ENCODE peak calls at places on chromosomes 6 and 20, in four cellular contexts. N is right cardiac atrium, X is ovary, F is GM23338. T is an unnamed sample.

GRCh38 chr20:271069-271468 is 13.5 kb downstream of the DEFB132 start:
- DNase-seq in N (no peak), F (no peak), X (no peak), T (no peak)

GRCh38 chr6:169251371-169251802 is 2.3 kb downstream of the THBS2 start:
- DNase-seq in F (peak; percentile 66), X (no peak), N (peak; percentile 76), T (no peak)

GRCh38 chr6:21144928-21145327 is 448.6 kb upstream of the SOX4 start:
- DNase-seq in X (no peak), N (no peak), F (no peak), T (no peak)

GRCh38 chr6:150934380-150934779 is 68.9 kb downstream of the MTHFD1L start:
- DNase-seq in N (no peak), F (no peak), X (no peak), T (no peak)

GRCh38 chr6:42532038-42532669 is 31.7 kb upstream of the UBR2 start:
- DNase-seq in N (peak; percentile 11), X (peak; percentile 31), F (peak; percentile 80), T (peak; percentile 39)

GRCh38 chr6:118810420-118811027 is 83.4 kb upstream of the ASF1A start:
- DNase-seq in N (no peak), X (no peak), F (peak; percentile 41), T (no peak)

GRCh38 chr20:11791316-11792228 is 126.1 kb upstream of the BTBD3 start:
- DNase-seq in X (no peak), N (no peak), F (peak; percentile 32), T (no peak)

GRCh38 chr6:142737368-142738060 is 207.5 kb downstream of the HIVEP2 start:
- DNase-seq in N (no peak), F (no peak), X (no peak), T (no peak)

GRCh38 chr6:54697423-54697822 is 149.1 kb upstream of the FAM83B start:
- DNase-seq in N (no peak), F (peak; percentile 48), X (no peak), T (no peak)

DNA sequence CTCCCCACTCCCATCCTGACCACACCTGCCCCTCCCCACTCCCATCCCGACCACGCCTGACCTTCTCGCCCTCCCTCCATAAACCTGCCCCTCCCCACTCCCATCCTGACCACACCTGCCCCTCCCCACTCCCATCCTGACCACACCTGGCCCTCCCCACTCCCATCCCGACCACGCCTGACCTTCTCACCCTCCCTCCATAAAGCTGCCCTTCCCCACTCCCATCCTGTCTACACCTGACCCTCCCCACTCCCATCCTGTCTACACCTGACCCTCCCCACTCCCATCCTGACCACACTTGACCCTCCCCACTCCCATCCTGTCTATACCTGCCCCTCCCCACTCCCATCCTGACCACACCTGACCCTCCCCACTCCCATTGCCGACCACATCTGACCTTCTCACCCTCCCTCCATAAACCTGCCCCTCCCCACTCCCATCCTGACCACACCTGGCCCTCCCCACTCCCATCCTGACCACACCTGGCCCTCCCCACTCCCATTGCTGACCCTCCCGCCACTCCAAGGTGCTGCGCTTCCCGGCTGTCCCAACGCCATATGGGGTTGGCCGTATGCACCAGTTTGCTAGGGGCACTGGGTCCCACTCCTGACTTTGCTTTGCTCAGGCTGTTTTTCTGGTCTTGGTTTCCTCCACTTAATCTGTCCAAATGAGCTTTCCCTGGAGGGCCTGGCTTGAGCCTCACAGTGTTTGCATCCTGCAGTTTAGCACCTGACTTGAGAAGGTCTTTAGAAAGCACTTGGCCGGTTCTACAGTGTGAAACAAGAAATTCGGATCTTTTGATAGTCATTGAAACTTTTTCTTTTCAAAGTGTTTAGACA is 2.9 kb downstream of the KIF25 start:
- DNase-seq in F (no peak), X (no peak), N (no peak), T (no peak)
- H3K27me3 ChIP-seq in F (no peaks in the 10 kb centered on the region), X (no peaks in the 10 kb centered on the region), N (no peaks in the 10 kb centered on the region), T (no peaks in the 10 kb centered on the region)

DNA sequence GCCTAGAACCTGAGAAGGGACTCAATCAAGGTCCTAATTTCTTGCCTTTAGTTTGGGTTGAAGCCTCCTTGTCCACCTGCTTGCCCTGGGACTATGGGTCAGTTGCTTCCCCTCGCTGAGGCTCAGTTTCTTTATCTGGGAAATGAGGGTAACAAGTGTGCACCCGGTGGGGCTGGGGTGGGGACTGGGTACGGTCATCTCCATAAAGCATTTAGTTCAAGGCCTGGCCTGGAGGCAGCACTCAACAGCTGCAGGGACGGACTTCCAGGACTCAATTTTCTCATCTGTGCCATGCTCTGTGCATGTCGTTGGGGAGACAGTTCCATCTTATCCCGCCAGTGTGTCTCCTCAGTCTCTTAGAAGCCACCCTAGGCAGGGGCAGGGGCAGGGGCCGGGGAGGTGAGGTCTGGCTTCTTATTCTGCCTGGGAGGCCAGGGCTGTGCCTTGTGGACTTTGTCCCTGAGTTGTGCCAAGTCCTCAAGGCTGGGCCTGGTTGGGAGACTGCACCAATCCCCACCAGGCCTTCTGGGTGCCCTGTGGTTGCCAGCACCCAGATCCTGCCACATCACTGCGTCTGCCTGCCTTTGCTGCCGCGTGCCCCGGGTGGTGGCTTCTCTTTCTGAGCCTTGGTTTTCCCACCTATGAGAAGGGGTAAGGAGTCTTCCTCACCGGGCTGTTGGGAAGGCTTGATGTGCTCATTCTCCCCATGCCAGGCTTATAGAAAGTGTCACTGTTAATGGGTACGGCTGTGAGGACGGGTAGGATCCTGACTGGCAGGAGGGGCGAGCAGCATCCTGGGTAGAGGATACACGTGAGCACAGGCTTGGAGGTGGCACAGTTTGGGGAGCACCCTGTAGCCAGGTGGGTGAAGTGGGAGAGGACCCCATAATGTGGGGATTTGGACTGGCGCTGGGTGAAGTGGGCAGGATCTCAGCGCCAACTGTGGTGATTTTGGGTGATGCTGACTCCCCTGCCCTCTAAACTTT is 8.6 kb downstream of the SRC start:
- DNase-seq in N (peak; percentile 28), F (no peak), X (no peak), T (no peak)
- H3K27me3 ChIP-seq in N (no peaks in the 10 kb centered on the region), F (no peaks in the 10 kb centered on the region), X (no peaks in the 10 kb centered on the region), T (no peaks in the 10 kb centered on the region)

GRCh38 chr20:61877776-61878477 is 187.8 kb downstream of the TAF4 start:
- DNase-seq in F (no peak), X (no peak), N (peak; percentile 37), T (no peak)
- H3K27me3 ChIP-seq in F (no peaks in the 10 kb centered on the region), X (no peaks in the 10 kb centered on the region), N (no peaks in the 10 kb centered on the region), T (no peaks in the 10 kb centered on the region)

DNA sequence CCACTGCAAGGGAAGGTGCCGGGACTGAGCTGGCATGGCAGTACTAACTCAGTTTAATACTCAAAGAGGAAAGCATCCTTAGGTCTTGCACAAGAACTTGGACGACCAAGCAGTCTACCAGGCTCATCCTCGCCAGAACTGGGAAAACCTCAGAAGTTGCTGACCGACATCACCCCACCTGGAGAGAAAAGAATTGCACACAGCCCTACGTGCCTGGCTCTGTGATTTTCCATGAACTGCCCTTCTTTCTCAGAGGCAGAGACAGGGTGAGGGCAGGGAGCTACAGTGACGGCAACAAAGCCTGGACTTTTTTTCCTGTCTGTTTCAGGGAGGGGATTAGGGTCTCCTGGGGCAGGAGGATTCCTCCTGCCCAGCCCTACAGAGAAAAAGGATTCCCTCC is 8.0 kb downstream of the JAG1 start:
- DNase-seq in N (no peak), F (no peak), X (no peak), T (no peak)
- H3K27me3 ChIP-seq in N (no peaks in the 10 kb centered on the region), F (no peaks in the 10 kb centered on the region), X (no peaks in the 10 kb centered on the region), T (no peaks in the 10 kb centered on the region)

DNA sequence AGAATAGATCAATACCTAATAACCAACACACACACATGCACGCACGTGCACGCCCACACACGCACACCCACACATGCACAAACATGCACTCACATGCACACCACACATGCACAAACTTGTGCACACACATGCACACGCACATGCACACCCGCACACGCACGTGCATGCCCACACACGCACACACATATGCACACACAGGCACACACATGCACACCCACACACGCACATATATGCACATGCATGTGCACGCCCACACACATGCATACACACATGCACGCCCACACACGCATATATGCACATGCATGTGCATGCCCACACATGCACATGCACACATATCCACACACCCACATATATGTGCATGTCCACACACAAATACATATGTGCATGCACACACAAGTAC is 26.2 kb upstream of the CHRNA4 start:
- DNase-seq in N (no peak), X (no peak), F (no peak), T (no peak)
- H3K27me3 ChIP-seq in N (no peaks in the 10 kb centered on the region), X (no peaks in the 10 kb centered on the region), F (no peaks in the 10 kb centered on the region), T (peaks cover 3% of the 10 kb centered on the region)

GRCh38 chr20:33234050-33234449 is 1.7 kb upstream of the BPIFA1 start:
- DNase-seq in X (no peak), N (no peak), F (no peak), T (no peak)
- H3K27me3 ChIP-seq in X (no peaks in the 10 kb centered on the region), N (no peaks in the 10 kb centered on the region), F (no peaks in the 10 kb centered on the region), T (no peaks in the 10 kb centered on the region)

GRCh38 chr6:88165877-88166492 is at the start of gene CNR1:
- DNase-seq in N (peak; percentile 81), X (no peak), F (peak; percentile 75), T (peak; percentile 32)
- H3K27me3 ChIP-seq in N (no peaks in the 10 kb centered on the region), X (peaks cover 5% of the 10 kb centered on the region), F (peaks cover 45% of the 10 kb centered on the region), T (peaks cover 11% of the 10 kb centered on the region)

GRCh38 chr20:51864967-51865366 is 62.6 kb upstream of the SALL4 start:
- DNase-seq in N (no peak), F (peak; percentile 26), X (no peak), T (no peak)

GRCh38 chr20:51862796-51863195 is 60.5 kb upstream of the SALL4 start:
- DNase-seq in N (no peak), F (no peak), X (no peak), T (no peak)

GRCh38 chr20:51860015-51860882 is 57.9 kb upstream of the SALL4 start:
- DNase-seq in N (no peak), X (no peak), F (no peak), T (no peak)

GRCh38 chr20:51861726-51862466 is 59.6 kb upstream of the SALL4 start:
- DNase-seq in X (no peak), N (no peak), F (peak; percentile 13), T (no peak)
- H3K27me3 ChIP-seq in X (no peaks in the 10 kb centered on the region), N (no peaks in the 10 kb centered on the region), F (no peaks in the 10 kb centered on the region), T (no peaks in the 10 kb centered on the region)

GRCh38 chr20:23879328-23879798 is at the start of gene CST5:
- DNase-seq in X (no peak), N (no peak), F (no peak), T (no peak)
- H3K27me3 ChIP-seq in X (no peaks in the 10 kb centered on the region), N (no peaks in the 10 kb centered on the region), F (no peaks in the 10 kb centered on the region), T (no peaks in the 10 kb centered on the region)

DNA sequence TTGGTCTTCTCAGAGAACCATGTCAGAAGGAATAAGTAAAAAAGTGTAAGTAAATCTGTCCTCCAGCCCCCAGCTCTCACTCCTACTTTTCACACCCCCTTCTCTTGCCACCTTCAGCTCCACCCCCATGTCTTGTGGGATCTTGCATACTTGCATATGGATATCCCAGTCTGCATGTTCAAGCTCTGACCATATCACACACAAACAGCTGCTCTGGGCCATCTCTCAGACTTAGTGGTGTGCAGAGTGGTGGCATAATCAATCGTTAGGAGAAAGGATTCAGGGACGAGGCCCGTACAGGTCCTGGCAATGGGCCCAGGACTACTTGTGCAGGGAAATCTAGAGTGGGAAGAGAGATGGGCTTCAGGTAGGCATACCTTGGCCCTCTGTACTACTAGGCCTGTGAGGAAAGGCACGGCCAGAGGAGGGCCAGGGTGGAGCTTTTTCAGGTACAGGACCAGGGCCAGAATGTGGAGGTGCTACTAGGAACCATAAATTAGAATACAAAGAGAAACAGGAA is 112.0 kb upstream of the SGK1 start:
- DNase-seq in X (no peak), F (no peak), N (no peak), T (no peak)
- H3K27me3 ChIP-seq in X (no peaks in the 10 kb centered on the region), F (no peaks in the 10 kb centered on the region), N (no peaks in the 10 kb centered on the region), T (no peaks in the 10 kb centered on the region)